ENCODE peak calls at places on chromosome 2, in four cellular contexts. One of them, this sample, is unnamed.

GRCh38 chr2:48316753-48317750 is 212.9 kb upstream of the STON1 start:
- DNase-seq in CD4-positive, alpha-beta memory T cell: no peak
- DNase-seq in IMR-90: no peak
- DNase-seq in spleen: no peak
- DNase-seq in this sample: no peak

GRCh38 chr2:200681731-200682130 is 95.9 kb downstream of the AOX1 start:
- DNase-seq in IMR-90: peak; percentile 6
- DNase-seq in spleen: no peak
- DNase-seq in CD4-positive, alpha-beta memory T cell: no peak
- DNase-seq in this sample: no peak

GRCh38 chr2:1193801-1194200 is 219.5 kb upstream of the TPO start:
- DNase-seq in spleen: no peak
- DNase-seq in IMR-90: no peak
- DNase-seq in CD4-positive, alpha-beta memory T cell: no peak
- DNase-seq in this sample: no peak

GRCh38 chr2:174117951-174118930 is 130.1 kb downstream of the OLA1 start:
- DNase-seq in spleen: no peak
- DNase-seq in CD4-positive, alpha-beta memory T cell: no peak
- DNase-seq in IMR-90: peak; percentile 89
- DNase-seq in this sample: peak; percentile 86

GRCh38 chr2:11553661-11554429 is 20.0 kb downstream of the GREB1 start:
- DNase-seq in CD4-positive, alpha-beta memory T cell: no peak
- DNase-seq in IMR-90: peak; percentile 4
- DNase-seq in spleen: peak; percentile 22
- DNase-seq in this sample: peak; percentile 71

GRCh38 chr2:26970244-26970927 is at the start of gene MAPRE3:
- DNase-seq in IMR-90: peak; percentile 57
- DNase-seq in CD4-positive, alpha-beta memory T cell: peak; percentile 85
- DNase-seq in spleen: peak; percentile 95
- DNase-seq in this sample: peak; percentile 86

GRCh38 chr2:167869200-167869599 is 378.2 kb downstream of the STK39 start:
- DNase-seq in CD4-positive, alpha-beta memory T cell: no peak
- DNase-seq in IMR-90: no peak
- DNase-seq in spleen: no peak
- DNase-seq in this sample: no peak

GRCh38 chr2:185128331-185128730 is 530.0 kb downstream of the ZNF804A start:
- DNase-seq in IMR-90: no peak
- DNase-seq in spleen: no peak
- DNase-seq in CD4-positive, alpha-beta memory T cell: no peak
- DNase-seq in this sample: no peak

GRCh38 chr2:49403722-49404507 is 249.6 kb upstream of the FSHR start:
- DNase-seq in CD4-positive, alpha-beta memory T cell: no peak
- DNase-seq in spleen: no peak
- DNase-seq in IMR-90: no peak
- DNase-seq in this sample: no peak

GRCh38 chr2:239462671-239463506 is 62.1 kb upstream of the HDAC4 start:
- DNase-seq in spleen: peak; percentile 61
- DNase-seq in IMR-90: no peak
- DNase-seq in CD4-positive, alpha-beta memory T cell: no peak
- DNase-seq in this sample: peak; percentile 34

GRCh38 chr2:43340945-43341356 is 114.5 kb upstream of the ZFP36L2 start:
- DNase-seq in CD4-positive, alpha-beta memory T cell: no peak
- DNase-seq in spleen: no peak
- DNase-seq in IMR-90: peak; percentile 63
- DNase-seq in this sample: peak; percentile 94

GRCh38 chr2:43340066-43340465 is 113.7 kb upstream of the ZFP36L2 start:
- DNase-seq in spleen: no peak
- DNase-seq in IMR-90: peak; percentile 78
- DNase-seq in CD4-positive, alpha-beta memory T cell: no peak
- DNase-seq in this sample: no peak

GRCh38 chr2:43344911-43345373 is 118.5 kb upstream of the ZFP36L2 start:
- DNase-seq in spleen: no peak
- DNase-seq in CD4-positive, alpha-beta memory T cell: no peak
- DNase-seq in IMR-90: peak; percentile 25
- DNase-seq in this sample: no peak

GRCh38 chr2:43343573-43344304 is 117.3 kb upstream of the ZFP36L2 start:
- DNase-seq in IMR-90: peak; percentile 97
- DNase-seq in CD4-positive, alpha-beta memory T cell: no peak
- DNase-seq in spleen: no peak
- DNase-seq in this sample: peak; percentile 57

DNA sequence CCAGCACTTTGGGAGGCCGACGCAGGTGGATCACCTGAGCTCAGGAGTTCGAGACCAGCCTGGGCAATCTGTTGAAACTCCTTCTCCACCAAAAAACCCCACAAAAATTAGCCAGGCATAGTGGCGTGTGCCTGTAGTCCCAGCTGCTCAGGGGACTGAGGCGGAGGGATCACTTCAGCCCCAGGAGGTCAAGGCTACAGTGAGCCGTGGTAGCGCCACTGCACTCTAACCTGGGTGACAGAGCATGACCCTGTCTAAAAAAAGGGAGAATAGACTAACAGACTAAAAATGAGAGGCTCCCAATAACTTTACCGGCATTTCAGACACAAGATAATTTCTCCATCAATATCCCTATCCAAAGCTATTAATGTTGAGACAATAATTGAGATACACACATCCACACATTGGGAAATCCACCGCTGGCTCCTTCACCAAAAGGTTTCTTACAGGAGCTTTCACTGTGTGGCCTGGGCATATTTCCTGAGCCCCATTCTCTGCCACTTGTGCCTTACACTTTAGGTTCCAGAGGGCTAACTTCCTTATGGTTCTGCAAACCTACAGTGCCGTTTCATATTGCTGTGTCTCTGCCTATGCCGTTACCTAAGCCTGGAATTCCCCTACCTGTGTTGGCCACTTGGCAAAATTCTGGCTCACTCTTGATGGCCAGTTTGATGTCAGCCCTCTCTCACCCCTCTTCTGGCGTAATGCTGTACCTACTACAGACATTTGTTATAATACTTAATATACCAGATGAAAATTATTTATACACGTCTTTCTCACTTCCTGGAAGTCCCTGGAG is 115.8 kb upstream of the ZFP36L2 start:
- DNase-seq in IMR-90: no peak
- DNase-seq in spleen: no peak
- DNase-seq in CD4-positive, alpha-beta memory T cell: no peak
- DNase-seq in this sample: no peak
- H3K4me1 ChIP-seq in IMR-90: peaks cover 28% of the 10 kb centered on the region
- H3K4me1 ChIP-seq in spleen: peaks cover 8% of the 10 kb centered on the region
- H3K4me1 ChIP-seq in CD4-positive, alpha-beta memory T cell: no peaks in the 10 kb centered on the region
- H3K4me1 ChIP-seq in this sample: peaks cover 52% of the 10 kb centered on the region

GRCh38 chr2:100031604-100032003 is 110.8 kb downstream of the AFF3 start:
- DNase-seq in spleen: no peak
- DNase-seq in IMR-90: no peak
- DNase-seq in CD4-positive, alpha-beta memory T cell: no peak
- DNase-seq in this sample: no peak
- H3K36me3 ChIP-seq in spleen: no peaks in the 10 kb centered on the region
- H3K36me3 ChIP-seq in IMR-90: no peaks in the 10 kb centered on the region
- H3K36me3 ChIP-seq in CD4-positive, alpha-beta memory T cell: no peaks in the 10 kb centered on the region
- H3K36me3 ChIP-seq in this sample: no peaks in the 10 kb centered on the region

DNA sequence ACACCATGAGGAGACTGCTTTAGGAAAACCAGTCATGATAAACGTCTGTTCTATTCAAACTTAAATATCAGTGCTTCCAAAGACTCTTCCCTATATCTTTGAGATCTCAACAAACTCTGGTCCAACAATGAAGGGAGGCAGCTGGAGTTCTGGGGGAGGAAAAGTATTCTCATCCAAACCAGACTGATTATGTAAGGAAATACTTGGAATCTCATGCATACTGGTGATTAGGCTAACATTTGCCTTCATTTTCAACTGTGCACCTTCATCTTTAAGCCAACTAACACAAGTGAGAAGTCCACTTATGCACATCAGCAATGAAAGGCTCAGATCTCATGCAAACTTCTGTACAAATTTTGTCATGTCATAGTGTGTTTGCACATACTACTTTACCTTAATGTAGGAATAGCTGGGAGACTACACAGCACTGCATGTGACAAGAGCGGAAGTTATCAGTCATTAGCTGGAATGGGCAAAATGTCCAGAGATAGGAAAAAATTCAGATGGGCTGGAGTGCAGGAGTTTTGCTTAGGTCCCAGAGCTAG is 67.5 kb upstream of the STK17B start:
- DNase-seq in IMR-90: peak; percentile 47
- DNase-seq in spleen: no peak
- DNase-seq in CD4-positive, alpha-beta memory T cell: no peak
- DNase-seq in this sample: no peak
- H3K4me1 ChIP-seq in IMR-90: peaks cover 8% of the 10 kb centered on the region
- H3K4me1 ChIP-seq in spleen: peaks cover 47% of the 10 kb centered on the region
- H3K4me1 ChIP-seq in CD4-positive, alpha-beta memory T cell: peaks cover 86% of the 10 kb centered on the region
- H3K4me1 ChIP-seq in this sample: peaks cover 58% of the 10 kb centered on the region

DNA sequence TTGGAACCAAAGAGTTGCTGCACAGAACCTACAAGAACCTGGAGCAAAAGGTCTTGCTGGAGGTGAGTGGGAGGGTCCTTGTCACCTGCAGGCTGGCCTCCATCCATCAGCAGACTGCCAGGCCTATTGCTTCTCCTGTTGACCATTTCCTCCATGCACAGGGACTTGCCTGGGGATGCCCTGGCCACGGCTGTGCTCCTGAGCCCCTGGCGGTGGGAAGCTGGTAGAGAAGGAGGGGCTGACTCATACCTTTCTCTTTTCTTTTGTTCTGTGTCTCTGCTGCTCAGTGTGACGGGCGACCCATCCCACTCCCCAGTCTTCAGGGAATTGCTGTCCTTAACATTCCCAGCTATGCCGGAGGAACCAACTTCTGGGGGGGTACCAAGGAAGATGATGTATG is 102.6 kb downstream of the DGKD start:
- DNase-seq in CD4-positive, alpha-beta memory T cell: no peak
- DNase-seq in spleen: peak; percentile 41
- DNase-seq in IMR-90: no peak
- DNase-seq in this sample: no peak
- H3K36me3 ChIP-seq in CD4-positive, alpha-beta memory T cell: peaks cover 91% of the 10 kb centered on the region
- H3K36me3 ChIP-seq in spleen: peaks cover 9% of the 10 kb centered on the region
- H3K36me3 ChIP-seq in IMR-90: peaks cover 52% of the 10 kb centered on the region
- H3K36me3 ChIP-seq in this sample: peaks cover 80% of the 10 kb centered on the region

GRCh38 chr2:42651057-42651456 is 82.6 kb downstream of the MTA3 start:
- DNase-seq in spleen: no peak
- DNase-seq in CD4-positive, alpha-beta memory T cell: no peak
- DNase-seq in IMR-90: peak; percentile 72
- DNase-seq in this sample: no peak
- H3K4me1 ChIP-seq in spleen: no peaks in the 10 kb centered on the region
- H3K4me1 ChIP-seq in CD4-positive, alpha-beta memory T cell: peaks cover 18% of the 10 kb centered on the region
- H3K4me1 ChIP-seq in IMR-90: peaks cover 2% of the 10 kb centered on the region
- H3K4me1 ChIP-seq in this sample: peaks cover 23% of the 10 kb centered on the region

GRCh38 chr2:39275016-39275415 is 31.2 kb upstream of the CDKL4 start:
- DNase-seq in IMR-90: peak; percentile 8
- DNase-seq in CD4-positive, alpha-beta memory T cell: no peak
- DNase-seq in spleen: no peak
- DNase-seq in this sample: no peak
- H3K36me3 ChIP-seq in IMR-90: peaks cover 33% of the 10 kb centered on the region
- H3K36me3 ChIP-seq in CD4-positive, alpha-beta memory T cell: no peaks in the 10 kb centered on the region
- H3K36me3 ChIP-seq in spleen: no peaks in the 10 kb centered on the region
- H3K36me3 ChIP-seq in this sample: peaks cover 59% of the 10 kb centered on the region

This sample was measured in SJSA1.